ENCODE peak calls at places on chromosomes 7 and 10, in seven cellular contexts. X is HCT116, N is GM23338, I is HepG2, F is GM23248, O is fibroblast of lung, R is mammary epithelial cell. H is an unnamed sample.

GRCh38 chr10:116636976-116637375 is 16.2 kb downstream of the PNLIPRP2 start:
- DNase-seq in N (peak; percentile 21), X (no peak), R (no peak), O (no peak), F (no peak), I (no peak), H (no peak)

GRCh38 chr7:54846272-54846671 is 87.3 kb upstream of the SEC61G start:
- DNase-seq in N (no peak), O (peak; percentile 58), X (no peak), R (peak; percentile 30), F (peak; percentile 40), I (no peak), H (no peak)

GRCh38 chr7:114554781-114555537 is 140.3 kb downstream of the FOXP2 start:
- DNase-seq in I (no peak), O (peak; percentile 40), N (no peak), F (peak; percentile 86), X (peak; percentile 23), R (no peak), H (no peak)

GRCh38 chr7:100803398-100804161 is 23.7 kb downstream of the EPHB4 start:
- DNase-seq in F (peak; percentile 94), X (no peak), I (peak; percentile 17), O (peak; percentile 92), R (peak; percentile 82), N (peak; percentile 87), H (peak; percentile 84)

GRCh38 chr7:67019562-67020390 is 23.1 kb downstream of the TYW1 start:
- DNase-seq in O (no peak), I (no peak), N (no peak), X (no peak), R (peak; percentile 51), F (peak; percentile 70), H (no peak)

GRCh38 chr10:74121368-74121767 is 29.3 kb downstream of the AP3M1 start:
- DNase-seq in R (no peak), X (no peak), O (no peak), N (no peak), F (no peak), I (no peak), H (no peak)

GRCh38 chr10:19049577-19049976 is 976 bp downstream of the MALRD1 start:
- DNase-seq in F (no peak), R (no peak), X (no peak), O (no peak), N (no peak), I (no peak), H (no peak)

GRCh38 chr7:95609277-95609971 is 13.1 kb upstream of the PDK4 start:
- DNase-seq in X (no peak), N (no peak), R (no peak), I (peak; percentile 6), F (peak; percentile 65), O (peak; percentile 88), H (no peak)

GRCh38 chr10:124650820-124651401 is 93.3 kb downstream of the FAM53B start:
- DNase-seq in I (no peak), F (no peak), X (no peak), O (no peak), N (peak; percentile 47), R (no peak), H (no peak)

GRCh38 chr10:97785731-97786130 is 13.9 kb upstream of the SFRP5 start:
- DNase-seq in R (peak; percentile 47), I (no peak), O (no peak), X (no peak), F (no peak), N (no peak), H (no peak)

GRCh38 chr10:30637881-30638467 is 8.4 kb upstream of the LYZL2 start:
- DNase-seq in F (peak; percentile 96), X (peak; percentile 62), R (peak; percentile 83), O (peak; percentile 90), I (peak; percentile 86), N (no peak), H (no peak)

GRCh38 chr7:130920122-130920521 is 186.1 kb upstream of the KLF14 start:
- DNase-seq in X (no peak), R (no peak), N (no peak), F (no peak), I (no peak), O (no peak), H (no peak)

GRCh38 chr7:130923930-130924329 is 189.9 kb upstream of the KLF14 start:
- DNase-seq in R (no peak), I (no peak), N (no peak), X (no peak), F (no peak), O (no peak), H (no peak)

GRCh38 chr7:130922206-130923112 is 188.5 kb upstream of the KLF14 start:
- DNase-seq in I (peak; percentile 83), O (no peak), N (no peak), X (no peak), F (peak; percentile 33), R (no peak), H (no peak)

GRCh38 chr7:130919316-130920103 is 185.5 kb upstream of the KLF14 start:
- DNase-seq in F (no peak), R (no peak), X (no peak), O (no peak), I (peak; percentile 54), N (no peak), H (no peak)

DNA sequence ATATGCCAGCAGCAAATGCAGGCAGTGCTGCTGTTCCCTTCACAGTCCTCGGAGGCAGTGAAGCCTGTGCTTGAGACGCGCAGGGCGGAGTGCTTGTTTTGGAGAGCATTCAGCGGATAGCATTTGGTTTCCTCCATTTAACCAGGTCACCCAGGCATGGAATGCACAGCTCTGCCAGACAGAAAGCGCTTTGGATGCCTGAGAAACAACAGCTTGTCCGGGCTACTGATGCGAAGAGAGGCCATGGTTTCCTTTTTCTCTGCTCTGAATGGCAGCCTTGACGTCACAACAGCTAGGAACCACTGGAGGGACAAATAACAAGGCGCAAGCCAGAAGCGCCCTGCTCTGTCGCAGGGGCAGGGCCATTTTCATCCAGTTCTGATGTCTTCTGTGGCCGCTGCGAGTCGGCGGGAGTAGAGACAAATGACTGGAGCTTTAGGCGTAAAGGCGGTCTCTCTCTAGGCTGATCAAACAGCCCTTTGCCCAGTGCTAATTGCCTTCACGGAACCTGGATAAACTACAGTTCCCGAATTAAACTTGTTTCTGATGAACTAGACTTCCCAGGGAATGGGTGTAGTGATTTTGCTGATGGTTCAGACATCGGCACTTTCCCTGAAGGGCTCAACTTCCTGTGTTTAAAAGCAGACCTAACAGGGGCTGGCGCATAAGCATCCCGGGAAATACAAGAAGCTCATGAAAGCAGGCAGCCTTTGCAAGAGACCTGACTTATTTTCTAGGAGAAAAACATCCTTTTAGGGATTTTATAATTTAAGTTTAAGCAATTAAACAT is 187.6 kb upstream of the KLF14 start:
- DNase-seq in R (no peak), N (peak; percentile 58), I (no peak), X (no peak), O (peak; percentile 89), F (peak; percentile 80), H (peak; percentile 90)
- H3K4me1 ChIP-seq in R (peaks cover 54% of the 10 kb centered on the region), N (peaks cover 17% of the 10 kb centered on the region), I (peaks cover 95% of the 10 kb centered on the region), X (peaks cover 90% of the 10 kb centered on the region), O (peaks cover 62% of the 10 kb centered on the region), F (peaks cover 78% of the 10 kb centered on the region), H (peaks cover 28% of the 10 kb centered on the region)

DNA sequence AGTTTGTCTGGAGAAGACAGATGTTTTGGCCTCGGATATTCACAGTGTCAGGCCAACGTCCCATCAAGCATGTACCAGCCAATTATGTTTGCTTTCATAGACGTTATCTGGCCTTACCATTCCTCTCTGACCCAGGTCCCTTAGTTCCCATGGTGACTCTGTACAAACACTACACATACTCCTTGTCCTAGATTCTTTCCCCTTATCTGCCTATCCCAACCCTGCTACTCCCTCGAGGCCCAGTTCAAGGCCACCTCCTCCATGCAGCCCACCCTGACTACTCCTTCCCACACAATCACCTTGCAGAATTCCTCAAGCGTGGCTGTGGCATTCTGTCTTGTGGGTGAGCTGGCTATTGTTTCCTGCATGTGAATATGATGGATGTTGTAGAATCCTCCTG is 155.2 kb downstream of the PRKAG2 start:
- DNase-seq in I (no peak), O (no peak), N (no peak), R (no peak), X (no peak), F (no peak), H (no peak)
- H2AFZ ChIP-seq in I (no peak overlapping the region), O (no peak overlapping the region), N (no peak overlapping the region), R (no peak overlapping the region), X (no peak overlapping the region), F (no peak overlapping the region), H (no peak overlapping the region)

GRCh38 chr7:108146070-108146842 is 16.1 kb upstream of the LAMB4 start:
- DNase-seq in F (peak; percentile 86), N (peak; percentile 91), O (peak; percentile 93), X (peak; percentile 69), R (peak; percentile 54), I (peak; percentile 72), H (peak; percentile 85)

GRCh38 chr7:108145401-108145800 is 15.2 kb upstream of the LAMB4 start:
- DNase-seq in F (no peak), N (peak; percentile 55), I (no peak), O (no peak), X (no peak), R (no peak), H (peak; percentile 10)

GRCh38 chr7:108149119-108149518 is 19.0 kb upstream of the LAMB4 start:
- DNase-seq in F (no peak), I (no peak), O (peak; percentile 57), N (no peak), X (no peak), R (no peak), H (no peak)

GRCh38 chr7:108144931-108145330 is 14.8 kb upstream of the LAMB4 start:
- DNase-seq in N (no peak), O (no peak), I (no peak), R (no peak), F (no peak), X (no peak), H (no peak)

DNA sequence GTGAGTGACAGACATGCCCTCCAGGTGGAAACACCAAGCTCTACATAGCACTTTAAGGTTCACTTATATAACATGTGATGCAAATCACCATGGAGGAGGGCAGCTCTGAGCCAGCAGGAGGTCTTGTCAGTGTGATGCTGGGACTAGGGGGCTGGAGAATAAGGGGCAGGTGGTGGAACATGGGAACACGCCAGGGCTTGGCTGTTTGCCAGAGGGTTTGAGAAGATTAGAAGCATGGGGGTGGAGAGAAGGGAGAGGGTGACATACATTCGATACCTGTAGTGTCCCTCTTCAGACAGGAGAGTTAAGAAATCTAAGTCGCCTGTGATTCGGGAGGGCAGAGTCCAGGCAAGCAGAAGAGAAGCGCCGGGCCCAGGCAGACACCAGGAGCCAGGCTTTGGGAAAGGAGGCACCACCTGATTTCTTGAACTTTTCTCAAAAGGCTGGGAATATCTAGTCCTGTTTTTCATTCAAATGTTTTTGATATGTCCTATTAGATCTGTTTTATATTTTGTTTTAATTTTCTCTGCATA is 16.9 kb upstream of the LAMB4 start:
- DNase-seq in R (no peak), X (no peak), N (no peak), I (no peak), O (no peak), F (no peak), H (no peak)
- TF ChIP-seq EZH2 in R (no peak), X (no peak), N (no peak), I (no peak), O (no peak), F (no peak), H (no peak)

DNA sequence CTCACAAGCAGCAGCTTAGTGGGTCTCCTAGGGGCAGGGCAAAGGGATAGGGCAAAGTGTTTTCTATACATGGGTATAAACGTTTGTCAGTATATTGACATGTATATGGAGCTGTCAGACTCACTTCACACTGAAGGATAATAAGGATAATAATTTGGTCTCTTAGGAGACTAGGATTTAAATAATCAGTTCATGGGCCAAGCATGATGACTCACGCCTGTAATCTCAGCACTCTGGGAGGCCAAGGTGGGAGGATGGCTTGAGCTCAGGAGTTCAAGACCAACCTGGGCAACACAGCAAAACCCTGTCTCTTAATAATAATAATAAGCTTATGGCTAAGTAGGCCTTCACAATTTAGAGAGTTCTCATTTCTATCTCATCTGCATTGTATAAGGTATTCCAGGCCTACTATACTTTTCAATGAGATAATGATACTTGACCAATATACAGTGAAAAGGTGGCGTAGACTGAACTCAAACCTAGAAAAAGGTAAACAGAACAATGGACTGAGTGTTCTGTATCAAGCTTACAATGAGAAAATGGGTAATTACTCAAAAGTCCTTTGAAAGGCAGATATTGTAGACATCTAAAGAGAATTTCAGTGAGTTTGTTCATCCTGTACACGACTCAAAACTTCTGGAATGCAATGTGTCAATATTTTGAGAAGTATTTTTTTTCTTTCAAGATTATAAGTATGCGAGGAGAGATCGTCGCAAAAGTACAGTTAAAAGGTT is 7.0 kb downstream of the GSAP start:
- DNase-seq in O (peak; percentile 57), F (peak; percentile 70), I (peak; percentile 95), X (no peak), N (no peak), R (peak; percentile 74), H (no peak)
- H3K4me1 ChIP-seq in O (peaks cover 2% of the 10 kb centered on the region), F (peaks cover 30% of the 10 kb centered on the region), I (peaks cover 85% of the 10 kb centered on the region), X (peaks cover 3% of the 10 kb centered on the region), N (peaks cover 18% of the 10 kb centered on the region), R (peaks cover 25% of the 10 kb centered on the region), H (no peaks in the 10 kb centered on the region)